ENCODE peak calls at places on chromosomes 13 and 19, in five cellular contexts. N, C, O, R and M are unnamed samples.
A peak's percentile ranks its signal among the peaks of the same experiment; 100 is the strongest.

GRCh38 chr19:40744554-40745401 is 5.5 kb downstream of the ACTMAP start:
- DNase-seq in N (no peak), R (no peak), C (no peak), O (no peak), M (no peak)

GRCh38 chr19:6373813-6374108 is 1.2 kb downstream of the ALKBH7 start:
- DNase-seq in O (no peak), R (no peak), N (no peak), C (no peak), M (no peak)

GRCh38 chr19:3142292-3142670 is 6.4 kb downstream of the GNA15 start:
- DNase-seq in O (no peak), N (no peak), C (no peak), R (no peak), M (no peak)

GRCh38 chr19:46648070-46648960 is 12.3 kb upstream of the GNG8 start:
- DNase-seq in C (no peak), O (no peak), R (no peak), N (no peak), M (no peak)

GRCh38 chr13:69331245-69331644 is 776.4 kb upstream of the ATXN8OS start:
- DNase-seq in C (no peak), O (no peak), R (no peak), N (no peak), M (no peak)

GRCh38 chr13:21232196-21232595 is 55.7 kb downstream of the MRPL57 start:
- DNase-seq in N (no peak), O (no peak), C (no peak), R (no peak), M (no peak)

GRCh38 chr19:46495789-46496099 is at the start of gene PNMA8B:
- DNase-seq in R (no peak), O (no peak), N (no peak), C (peak; percentile 17), M (no peak)

GRCh38 chr19:6536138-6536671 is 5.4 kb downstream of the TNFSF9 start:
- DNase-seq in O (peak; percentile 50), R (peak; percentile 77), N (peak; percentile 83), C (peak; percentile 58), M (peak; percentile 48)

GRCh38 chr19:36604656-36605100 is 435 bp upstream of the ZNF382 start:
- DNase-seq in R (peak; percentile 59), C (peak; percentile 73), O (peak; percentile 79), N (peak; percentile 63), M (peak; percentile 72)

GRCh38 chr13:104408733-104409132 is 1342.5 kb upstream of the SLC10A2 start:
- DNase-seq in C (no peak), O (no peak), R (no peak), N (no peak), M (no peak)

GRCh38 chr13:31208554-31209122 is 8.9 kb downstream of the B3GLCT start:
- DNase-seq in O (no peak), R (no peak), N (no peak), C (no peak), M (no peak)

GRCh38 chr13:30108913-30109237 is 198.5 kb downstream of the KATNAL1 start:
- DNase-seq in C (no peak), O (no peak), N (no peak), R (no peak), M (no peak)

GRCh38 chr19:47230921-47231214 is at the start of gene BBC3:
- DNase-seq in N (no peak), O (no peak), R (no peak), C (no peak), M (no peak)

GRCh38 chr19:4732680-4733114 is 9.1 kb upstream of the DPP9 start:
- DNase-seq in O (no peak), R (peak; percentile 43), C (peak; percentile 43), N (peak; percentile 20), M (peak; percentile 29)

GRCh38 chr19:1068111-1069001 is 1.4 kb downstream of the ARHGAP45 start:
- DNase-seq in C (peak; percentile 51), O (no peak), N (no peak), R (no peak), M (peak; percentile 59)

GRCh38 chr19:52291781-52292180 is 5.2 kb upstream of the ZNF480 start:
- DNase-seq in C (no peak), N (no peak), O (no peak), R (no peak), M (no peak)

GRCh38 chr13:51806571-51806970 is 2.6 kb upstream of the DHRS12 start:
- DNase-seq in C (no peak), N (no peak), R (no peak), O (no peak), M (no peak)

GRCh38 chr13:79423801-79424642 is 18.0 kb upstream of the RBM26 start:
- DNase-seq in N (no peak), C (no peak), O (no peak), R (no peak), M (no peak)

GRCh38 chr13:46595136-46595917 is 42.4 kb downstream of the LRCH1 start:
- DNase-seq in C (no peak), R (no peak), O (no peak), N (no peak), M (no peak)

GRCh38 chr19:13839193-13839937 is 37.6 kb upstream of the NANOS3 start:
- DNase-seq in O (peak; percentile 85), R (peak; percentile 93), C (peak; percentile 77), N (peak; percentile 64), M (peak; percentile 80)

GRCh38 chr13:26025196-26025595 is 26.6 kb downstream of the SHISA2 start:
- DNase-seq in O (no peak), C (no peak), R (no peak), N (no peak), M (no peak)

GRCh38 chr19:3224346-3225325 is at the start of gene CELF5:
- DNase-seq in O (peak; percentile 29), C (peak; percentile 50), N (no peak), R (no peak), M (peak; percentile 53)

GRCh38 chr19:50387176-50387867 is 3.2 kb downstream of the POLD1 start:
- DNase-seq in N (no peak), O (no peak), R (no peak), C (no peak), M (no peak)

GRCh38 chr13:80979035-80979641 is 638.2 kb upstream of the SPRY2 start:
- DNase-seq in O (no peak), R (peak; percentile 4), N (no peak), C (no peak), M (no peak)

GRCh38 chr13:99655351-99656091 is 154.2 kb downstream of the TM9SF2 start:
- DNase-seq in N (no peak), R (peak; percentile 98), O (no peak), C (peak; percentile 18), M (no peak)

GRCh38 chr13:68810660-68811059 is 1297.0 kb upstream of the ATXN8OS start:
- DNase-seq in O (no peak), C (no peak), R (no peak), N (no peak), M (no peak)

GRCh38 chr19:30754162-30754561 is 382.0 kb downstream of the ZNF536 start:
- DNase-seq in O (no peak), N (no peak), C (no peak), R (no peak), M (no peak)

GRCh38 chr19:15197275-15198005 is 3.4 kb downstream of the NOTCH3 start:
- DNase-seq in N (no peak), C (no peak), R (no peak), O (no peak), M (no peak)

GRCh38 chr19:4077800-4078683 is 11.3 kb upstream of the ZBTB7A start:
- DNase-seq in O (no peak), N (no peak), R (no peak), C (no peak), M (no peak)

GRCh38 chr13:23159587-23160240 is 21.1 kb upstream of the SGCG start:
- DNase-seq in C (no peak), R (peak; percentile 33), N (no peak), O (no peak), M (no peak)